ENCODE peak calls at places on chromosome 20, in six cellular contexts. C is heart right ventricle, D is ascending aorta, K is right lobe of liver, A is KG1, H is body of pancreas. E is an unnamed sample.

GRCh38 chr20:9079038-9079731 is 10.3 kb downstream of the PLCB4 start:
- DNase-seq in C (no peak), D (no peak), K (no peak), A (no peak), H (peak), E (no peak)

GRCh38 chr20:54468082-54468481 is 7.3 kb upstream of the DOK5 start:
- DNase-seq in C (peak), D (no peak), K (no peak), A (no peak), H (no peak), E (no peak)

GRCh38 chr20:19887566-19888268 is 129.4 kb upstream of the NAA20 start:
- DNase-seq in C (no peak), D (no peak), K (no peak), A (no peak), H (no peak), E (no peak)

GRCh38 chr20:17556842-17557674 is 12.8 kb upstream of the DSTN start:
- DNase-seq in C (peak), D (no peak), K (peak), A (no peak), H (peak), E (no peak)

GRCh38 chr20:32132911-32133549 is 23.5 kb downstream of the TM9SF4 start:
- DNase-seq in C (no peak), D (no peak), K (no peak), A (no peak), H (no peak), E (no peak)

GRCh38 chr20:24697411-24697810 is 228.0 kb downstream of the SYNDIG1 start:
- DNase-seq in C (no peak), D (no peak), K (no peak), A (no peak), H (no peak), E (no peak)

GRCh38 chr20:33561981-33562601 is 72.2 kb downstream of the CBFA2T2 start:
- DNase-seq in C (peak), D (no peak), K (peak), A (no peak), H (peak), E (peak)

GRCh38 chr20:35215066-35215956 is 11.2 kb upstream of the MMP24 start:
- DNase-seq in C (no peak), D (no peak), K (no peak), A (no peak), H (no peak), E (peak)

GRCh38 chr20:46253391-46253790 is 54.9 kb downstream of the CDH22 start:
- DNase-seq in C (no peak), D (no peak), K (no peak), A (no peak), H (no peak), E (no peak)

GRCh38 chr20:4190792-4191519 is 175.6 kb upstream of the RNF24 start:
- DNase-seq in C (no peak), D (no peak), K (no peak), A (no peak), H (no peak), E (no peak)

GRCh38 chr20:62609170-62609786 is 33.0 kb upstream of the SLCO4A1 start:
- DNase-seq in C (no peak), D (no peak), K (no peak), A (no peak), H (no peak), E (no peak)

GRCh38 chr20:51447097-51447764 is 95.3 kb downstream of the NFATC2 start:
- DNase-seq in C (peak), D (peak), K (peak), A (no peak), H (peak), E (peak)

GRCh38 chr20:62760536-62761057 is 35.7 kb upstream of the MRGBP start:
- DNase-seq in C (no peak), D (no peak), K (peak), A (no peak), H (no peak), E (no peak)

GRCh38 chr20:62804632-62805364 is at the start of gene OGFR:
- DNase-seq in C (peak), D (no peak), K (peak), A (peak), H (peak), E (no peak)

GRCh38 chr20:31674895-31675827 is 37.4 kb downstream of the COX4I2 start:
- DNase-seq in C (peak), D (peak), K (peak), A (peak), H (peak), E (peak)

GRCh38 chr20:15561707-15562106 is 1011.5 kb downstream of the KIF16B start:
- DNase-seq in C (no peak), D (no peak), K (no peak), A (no peak), H (no peak), E (no peak)